ENCODE peak calls at places on chromosomes 11 and 22, in nine cellular contexts. V is activated B cell treated with CpG ODN at 0.5 μM for 24 hours; O is bronchial epithelial cell; U is stimulated activated naive CD8-positive, alpha-beta T cell treated with anti-CD3 and anti-CD28 coated beads, Interleukin-15, amount 100 ng/mL, for 72 hours; E is GM23248; F is heart left ventricle; Z is GF-D8; B is right lobe of liver; M is Kasumi-1. R is an unnamed sample.
A peak's percentile ranks its signal among the peaks of the same experiment; 100 is the strongest.

GRCh38 chr22:39055658-39056057 is 15.0 kb downstream of the APOBEC3F start:
- DNase-seq in V (no peak), O (no peak), U (no peak), E (no peak), F (no peak), Z (no peak), B (no peak), M (no peak), R (no peak)

GRCh38 chr11:100671471-100671870 is 15.6 kb upstream of the ARHGAP42 start:
- DNase-seq in V (no peak), O (no peak), U (no peak), E (no peak), F (no peak), Z (no peak), B (no peak), M (no peak), R (no peak)

GRCh38 chr22:33083212-33083611 is 25.0 kb upstream of the SYN3 start:
- DNase-seq in V (no peak), O (peak; percentile 27), U (no peak), E (peak; percentile 6), F (no peak), Z (no peak), B (no peak), M (peak; percentile 2), R (no peak)

GRCh38 chr11:77705195-77705876 is 67.7 kb upstream of the CLNS1A start:
- DNase-seq in V (no peak), O (peak; percentile 82), U (peak; percentile 19), E (peak; percentile 40), F (no peak), Z (no peak), B (no peak), M (peak; percentile 35), R (no peak)

GRCh38 chr11:93525601-93526000 is 17.6 kb downstream of the SMCO4 start:
- DNase-seq in V (no peak), O (peak; percentile 17), U (no peak), E (peak; percentile 81), F (peak; percentile 40), Z (no peak), B (no peak), M (peak; percentile 35), R (no peak)

GRCh38 chr11:120707098-120707497 is 195.6 kb downstream of the GRIK4 start:
- DNase-seq in V (no peak), O (no peak), U (no peak), E (peak; percentile 38), F (no peak), Z (no peak), B (peak; percentile 32), M (no peak), R (no peak)

GRCh38 chr11:114026355-114026754 is 33.2 kb upstream of the ZBTB16 start:
- DNase-seq in V (no peak), O (peak; percentile 9), U (no peak), E (peak; percentile 28), F (no peak), Z (peak; percentile 48), B (no peak), M (no peak), R (no peak)

GRCh38 chr11:17479284-17480214 is 2.9 kb upstream of the ABCC8 start:
- DNase-seq in V (no peak), O (peak; percentile 27), U (no peak), E (peak; percentile 19), F (no peak), Z (no peak), B (no peak), M (no peak), R (no peak)

GRCh38 chr11:132638421-132638820 is 893.9 kb downstream of the OPCML start:
- DNase-seq in V (no peak), O (no peak), U (no peak), E (peak; percentile 22), F (no peak), Z (no peak), B (no peak), M (no peak), R (no peak)

GRCh38 chr11:112267188-112267591 is 6.5 kb upstream of the PLET1 start:
- DNase-seq in V (no peak), O (no peak), U (no peak), E (no peak), F (no peak), Z (no peak), B (no peak), M (no peak), R (no peak)

GRCh38 chr11:125062931-125063428 is at the start of gene SLC37A2:
- DNase-seq in V (peak; percentile 64), O (peak; percentile 64), U (peak; percentile 61), E (peak; percentile 79), F (peak; percentile 65), Z (peak; percentile 67), B (peak; percentile 85), M (peak; percentile 9), R (peak; percentile 43)

GRCh38 chr11:12245091-12245490 is 132.3 kb upstream of the PARVA start:
- DNase-seq in V (no peak), O (no peak), U (no peak), E (peak; percentile 75), F (no peak), Z (no peak), B (no peak), M (no peak), R (no peak)

GRCh38 chr22:29093501-29093921 is 20.7 kb downstream of the KREMEN1 start:
- DNase-seq in V (no peak), O (peak; percentile 36), U (no peak), E (peak; percentile 87), F (no peak), Z (no peak), B (no peak), M (no peak), R (no peak)

GRCh38 chr11:46183819-46184218 is 62.6 kb upstream of the PHF21A start:
- DNase-seq in V (no peak), O (peak; percentile 91), U (no peak), E (peak; percentile 54), F (no peak), Z (no peak), B (no peak), M (no peak), R (no peak)

GRCh38 chr22:30806391-30806861 is 111.8 kb downstream of the OSBP2 start:
- DNase-seq in V (no peak), O (peak; percentile 85), U (no peak), E (peak; percentile 51), F (no peak), Z (no peak), B (no peak), M (no peak), R (no peak)

GRCh38 chr11:32829680-32830412 is at the start of gene PRRG4:
- DNase-seq in V (peak; percentile 36), O (peak; percentile 76), U (peak; percentile 46), E (peak; percentile 76), F (peak; percentile 50), Z (peak; percentile 37), B (peak; percentile 82), M (peak; percentile 62), R (no peak)

GRCh38 chr22:45224331-45224730 is 16.4 kb downstream of the KIAA0930 start:
- DNase-seq in V (no peak), O (no peak), U (no peak), E (no peak), F (no peak), Z (no peak), B (no peak), M (no peak), R (no peak)

GRCh38 chr22:46149998-46150549 is at the start of gene PPARA:
- DNase-seq in V (peak; percentile 92), O (peak; percentile 23), U (peak; percentile 80), E (peak; percentile 87), F (peak; percentile 93), Z (peak; percentile 24), B (peak; percentile 95), M (peak; percentile 39), R (peak; percentile 70)

GRCh38 chr22:43100223-43100622 is 10.3 kb upstream of the BIK start:
- DNase-seq in V (no peak), O (peak; percentile 64), U (no peak), E (no peak), F (no peak), Z (no peak), B (no peak), M (no peak), R (no peak)

GRCh38 chr11:8281266-8281665 is 17.6 kb upstream of the LMO1 start:
- DNase-seq in V (no peak), O (no peak), U (no peak), E (no peak), F (no peak), Z (no peak), B (no peak), M (no peak), R (no peak)

GRCh38 chr11:123063396-123064267 is 1.7 kb upstream of the HSPA8 start:
- DNase-seq in V (no peak), O (peak; percentile 54), U (peak; percentile 60), E (peak; percentile 78), F (peak; percentile 39), Z (peak; percentile 93), B (peak; percentile 33), M (peak; percentile 63), R (no peak)

GRCh38 chr11:17694711-17695110 is 24.7 kb upstream of the MYOD1 start:
- DNase-seq in V (no peak), O (no peak), U (no peak), E (no peak), F (no peak), Z (no peak), B (no peak), M (no peak), R (no peak)

GRCh38 chr11:26227311-26227710 is 104.6 kb upstream of the ANO3 start:
- DNase-seq in V (no peak), O (peak; percentile 99), U (no peak), E (peak; percentile 91), F (no peak), Z (no peak), B (no peak), M (peak; percentile 30), R (no peak)

GRCh38 chr22:20964090-20964798 is 2.8 kb upstream of the AIFM3 start:
- DNase-seq in V (no peak), O (no peak), U (no peak), E (no peak), F (peak; percentile 18), Z (no peak), B (no peak), M (no peak), R (no peak)

GRCh38 chr11:2673871-2674471 is 25.8 kb downstream of the KCNQ1OT1 start:
- DNase-seq in V (no peak), O (no peak), U (no peak), E (no peak), F (no peak), Z (no peak), B (no peak), M (no peak), R (no peak)

GRCh38 chr22:44658371-44658953 is 43.5 kb upstream of the PRR5 start:
- DNase-seq in V (no peak), O (no peak), U (no peak), E (peak; percentile 79), F (peak; percentile 41), Z (no peak), B (peak; percentile 52), M (no peak), R (no peak)

GRCh38 chr11:47270331-47271271 is 668 bp downstream of the MADD start:
- DNase-seq in V (no peak), O (peak; percentile 47), U (peak; percentile 48), E (peak; percentile 70), F (peak; percentile 46), Z (no peak), B (peak; percentile 37), M (peak; percentile 49), R (no peak)

GRCh38 chr11:86228967-86229330 is 15.6 kb upstream of the EED start:
- DNase-seq in V (no peak), O (no peak), U (peak; percentile 64), E (no peak), F (no peak), Z (no peak), B (no peak), M (no peak), R (no peak)

GRCh38 chr11:134069996-134070845 is 1.3 kb downstream of the JAM3 start:
- DNase-seq in V (no peak), O (no peak), U (no peak), E (no peak), F (no peak), Z (no peak), B (no peak), M (peak; percentile 14), R (no peak)

GRCh38 chr22:32331918-32332725 is 25.5 kb upstream of the RFPL3 start:
- DNase-seq in V (no peak), O (no peak), U (no peak), E (no peak), F (no peak), Z (no peak), B (no peak), M (no peak), R (no peak)

GRCh38 chr22:36197065-36197440 is 4.6 kb downstream of the APOL4 start:
- DNase-seq in V (no peak), O (no peak), U (no peak), E (peak; percentile 47), F (peak; percentile 85), Z (peak; percentile 44), B (no peak), M (peak; percentile 4), R (no peak)